ENCODE peak calls at places on chromosomes 11 and 22, in six cellular contexts. O is PC-3, V is BE2C, Q is neural progenitor cell, B is GM06990, M is HCT116. Y is an unnamed sample. For H3K36me3 and H3K27me3, the result is how much of the 10 kb centered on the place peaks cover.

GRCh38 chr22:49951986-49952896 is 8.3 kb upstream of the PIM3 start:
- DNase-seq in O (peak), V (no peak), Q (no peak), B (no peak), M (no peak), Y (peak)

GRCh38 chr11:45894555-45895247 is 9.2 kb downstream of the MAPK8IP1 start:
- DNase-seq in O (no peak), V (no peak), Q (no peak), B (no peak), M (no peak), Y (peak)

GRCh38 chr22:44396021-44396726 is 83.4 kb upstream of the SHISAL1 start:
- DNase-seq in O (no peak), V (peak), Q (no peak), B (no peak), M (no peak), Y (peak)

GRCh38 chr11:44766972-44767278 is 40.2 kb downstream of the TSPAN18 start:
- DNase-seq in O (no peak), V (no peak), Q (no peak), B (no peak), M (no peak), Y (peak)

GRCh38 chr11:100576044-100577021 is 110.8 kb upstream of the ARHGAP42 start:
- DNase-seq in O (peak), V (peak), Q (peak), B (peak), M (peak), Y (peak)

GRCh38 chr11:64848779-64849599 is 4.5 kb upstream of the CDC42BPG start:
- DNase-seq in O (peak), V (no peak), Q (peak), B (no peak), M (no peak), Y (peak)

GRCh38 chr22:45216133-45217003 is 24.3 kb downstream of the KIAA0930 start:
- DNase-seq in O (no peak), V (peak), Q (peak), B (no peak), M (no peak), Y (peak)

GRCh38 chr11:71253794-71254193 is 1.4 kb upstream of the SHANK2 start:
- DNase-seq in O (no peak), V (no peak), Q (no peak), B (no peak), M (no peak), Y (no peak)

GRCh38 chr11:113296447-113297205 is 17.8 kb upstream of the TTC12 start:
- DNase-seq in O (no peak), V (peak), Q (no peak), B (no peak), M (no peak), Y (no peak)

GRCh38 chr11:8442301-8442700 is 151.7 kb downstream of the STK33 start:
- DNase-seq in O (no peak), V (peak), Q (peak), B (no peak), M (no peak), Y (peak)

GRCh38 chr22:27399161-27399560 is 402.4 kb downstream of the MN1 start:
- DNase-seq in O (peak), V (no peak), Q (no peak), B (no peak), M (no peak), Y (no peak)

GRCh38 chr22:31075961-31076360 is 5.2 kb upstream of the SMTN start:
- DNase-seq in O (no peak), V (no peak), Q (no peak), B (no peak), M (no peak), Y (no peak)

GRCh38 chr11:103234974-103235373 is 125.7 kb downstream of the DYNC2H1 start:
- DNase-seq in O (no peak), V (no peak), Q (no peak), B (no peak), M (no peak), Y (no peak)

GRCh38 chr11:47234669-47235075 is 13.9 kb downstream of the ACP2 start:
- DNase-seq in O (peak), V (peak), Q (no peak), B (no peak), M (no peak), Y (no peak)

GRCh38 chr11:47236482-47236881 is 12.1 kb downstream of the ACP2 start:
- DNase-seq in O (peak), V (no peak), Q (no peak), B (no peak), M (no peak), Y (no peak)

GRCh38 chr11:47233051-47233450 is 15.6 kb downstream of the ACP2 start:
- DNase-seq in O (no peak), V (no peak), Q (no peak), B (no peak), M (no peak), Y (peak)

GRCh38 chr11:47233989-47234668 is 14.5 kb downstream of the ACP2 start:
- DNase-seq in O (peak), V (peak), Q (peak), B (no peak), M (no peak), Y (peak)

DNA sequence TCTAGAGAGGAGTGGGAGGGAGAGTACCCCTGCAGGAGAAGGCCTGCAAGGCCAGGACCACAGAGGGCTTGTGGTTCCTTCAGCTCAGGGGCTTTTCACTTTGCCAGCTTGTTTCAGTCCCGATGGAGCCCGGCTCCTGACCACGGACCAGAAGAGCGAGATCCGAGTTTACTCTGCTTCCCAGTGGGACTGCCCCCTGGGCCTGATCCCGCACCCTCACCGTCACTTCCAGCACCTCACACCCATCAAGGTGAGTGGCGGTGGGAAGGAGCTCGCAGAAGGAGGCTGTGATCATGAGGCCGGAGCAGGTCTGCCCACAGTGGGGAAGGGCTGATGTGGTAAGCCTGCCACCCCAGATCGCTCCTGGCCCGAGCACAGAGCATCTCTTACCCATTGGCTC is 13.5 kb downstream of the ACP2 start:
- DNase-seq in O (no peak), V (no peak), Q (no peak), B (no peak), M (no peak), Y (peak)
- H3K36me3 ChIP-seq in O (under half), V (under half), Q (under half), B (under half), M (under half), Y (under half)

GRCh38 chr22:36332623-36333331 is 55.0 kb downstream of the MYH9 start:
- DNase-seq in O (peak), V (no peak), Q (no peak), B (peak), M (no peak), Y (peak)
- H3K4me3 ChIP-seq in O (peak), V (no peak), Q (no peak), B (peak), M (no peak), Y (no peak)

DNA sequence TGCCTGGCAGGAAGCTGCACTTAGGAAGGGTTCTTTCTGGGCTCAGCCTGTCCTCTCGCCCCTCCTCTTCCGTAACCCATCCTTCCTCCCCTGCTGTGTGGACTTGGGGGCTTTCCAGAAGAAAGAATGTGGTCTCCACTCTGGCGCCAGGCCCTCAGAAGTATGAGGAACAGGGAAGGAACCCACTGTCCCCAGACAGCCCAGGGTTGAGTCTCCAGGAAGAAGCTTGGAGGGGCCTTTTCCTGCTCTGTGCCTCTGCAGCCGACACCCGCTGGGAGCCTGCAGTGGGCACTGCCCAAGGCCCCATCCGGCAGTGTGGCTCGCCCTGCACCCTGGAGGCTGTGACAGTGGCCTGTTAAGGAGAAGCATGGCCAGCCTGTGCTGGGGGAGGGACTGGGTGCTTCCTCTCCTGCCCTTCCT is 112.6 kb downstream of the ST3GAL4 start:
- DNase-seq in O (no peak), V (no peak), Q (no peak), B (no peak), M (no peak), Y (peak)
- H3K27me3 ChIP-seq in O (under half), V (under half), Q (under half), B (under half), M (under half), Y (under half)

GRCh38 chr11:12239396-12240298 is 129.3 kb downstream of the MICAL2 start:
- DNase-seq in O (peak), V (no peak), Q (no peak), B (no peak), M (no peak), Y (no peak)

GRCh38 chr11:12242926-12243325 is 132.5 kb downstream of the MICAL2 start:
- DNase-seq in O (no peak), V (no peak), Q (no peak), B (no peak), M (no peak), Y (no peak)

GRCh38 chr11:12242071-12242672 is 131.8 kb downstream of the MICAL2 start:
- DNase-seq in O (no peak), V (no peak), Q (no peak), B (no peak), M (no peak), Y (no peak)

GRCh38 chr11:12240669-12241068 is 130.3 kb downstream of the MICAL2 start:
- DNase-seq in O (no peak), V (no peak), Q (no peak), B (no peak), M (no peak), Y (no peak)

DNA sequence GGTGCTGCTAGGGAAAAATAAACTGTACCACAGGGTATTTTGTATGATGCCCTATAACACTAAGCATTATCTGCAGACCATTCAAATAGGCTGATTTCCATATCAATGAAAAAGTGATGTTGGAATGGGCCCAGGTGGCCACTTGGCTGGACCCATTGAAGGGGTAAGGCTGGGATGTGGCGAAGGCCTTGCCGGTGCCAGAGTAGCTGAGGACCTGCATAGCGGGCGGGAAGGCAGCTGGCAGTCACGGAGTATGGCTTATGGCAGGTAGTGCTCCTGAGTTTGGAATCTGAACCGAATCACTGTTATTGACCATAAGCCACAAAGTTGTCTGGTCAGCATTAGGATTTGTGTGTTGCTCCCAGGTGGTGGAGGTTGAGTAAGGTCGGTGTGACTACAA is 131.0 kb downstream of the MICAL2 start:
- DNase-seq in O (no peak), V (no peak), Q (no peak), B (no peak), M (no peak), Y (no peak)
- H3K36me3 ChIP-seq in O (under half), V (under half), Q (under half), B (under half), M (under half), Y (under half)

Y was measured in H7.